ENCODE peak calls at places on chromosome 12, in six cellular contexts. Q, I, H, M, F and Y are unnamed samples.

GRCh38 chr12:59066445-59066844 is 146.1 kb upstream of the LRIG3 start:
- DNase-seq in H (no peak), Q (no peak), F (no peak), M (no peak), I (no peak), Y (no peak)

GRCh38 chr12:110466791-110467190 is 1.3 kb downstream of the GPN3 start:
- DNase-seq in F (no peak), M (no peak), H (no peak), Q (no peak), I (no peak), Y (no peak)

GRCh38 chr12:7155471-7156034 is 25.4 kb downstream of the CLSTN3 start:
- DNase-seq in F (no peak), Q (no peak), H (no peak), M (no peak), I (no peak), Y (no peak)

GRCh38 chr12:5227722-5228274 is 184.1 kb downstream of the KCNA5 start:
- DNase-seq in H (no peak), Q (no peak), I (no peak), M (no peak), F (no peak), Y (no peak)

GRCh38 chr12:99413751-99414150 is 233.8 kb upstream of the GARIN6 start:
- DNase-seq in H (no peak), Q (no peak), F (no peak), I (no peak), M (no peak), Y (no peak)

GRCh38 chr12:95205685-95206084 is 11.6 kb downstream of the FGD6 start:
- DNase-seq in I (no peak), Q (peak; percentile 40), M (no peak), H (no peak), F (peak; percentile 70), Y (no peak)

GRCh38 chr12:33439587-33440011 is at the start of gene SYT10:
- DNase-seq in H (peak; percentile 45), I (no peak), M (peak; percentile 74), F (no peak), Q (no peak), Y (peak; percentile 63)

GRCh38 chr12:122841544-122842321 is 6.5 kb downstream of the HIP1R start:
- DNase-seq in F (no peak), I (no peak), H (no peak), M (no peak), Q (peak; percentile 50), Y (no peak)

GRCh38 chr12:43662736-43663135 is 95.9 kb downstream of the PUS7L start:
- DNase-seq in H (no peak), I (no peak), M (no peak), F (no peak), Q (no peak), Y (no peak)

GRCh38 chr12:53949631-53950440 is 4.9 kb upstream of the HOXC12 start:
- DNase-seq in I (no peak), M (peak; percentile 47), F (no peak), Q (no peak), H (no peak), Y (no peak)

GRCh38 chr12:22979854-22980253 is 354.9 kb downstream of the ETNK1 start:
- DNase-seq in I (no peak), Q (no peak), M (no peak), F (no peak), H (no peak), Y (no peak)

GRCh38 chr12:49827351-49828099 is 688 bp downstream of the NCKAP5L start:
- DNase-seq in M (peak; percentile 84), I (no peak), F (peak; percentile 78), H (peak; percentile 72), Q (peak; percentile 80), Y (peak; percentile 89)

DNA sequence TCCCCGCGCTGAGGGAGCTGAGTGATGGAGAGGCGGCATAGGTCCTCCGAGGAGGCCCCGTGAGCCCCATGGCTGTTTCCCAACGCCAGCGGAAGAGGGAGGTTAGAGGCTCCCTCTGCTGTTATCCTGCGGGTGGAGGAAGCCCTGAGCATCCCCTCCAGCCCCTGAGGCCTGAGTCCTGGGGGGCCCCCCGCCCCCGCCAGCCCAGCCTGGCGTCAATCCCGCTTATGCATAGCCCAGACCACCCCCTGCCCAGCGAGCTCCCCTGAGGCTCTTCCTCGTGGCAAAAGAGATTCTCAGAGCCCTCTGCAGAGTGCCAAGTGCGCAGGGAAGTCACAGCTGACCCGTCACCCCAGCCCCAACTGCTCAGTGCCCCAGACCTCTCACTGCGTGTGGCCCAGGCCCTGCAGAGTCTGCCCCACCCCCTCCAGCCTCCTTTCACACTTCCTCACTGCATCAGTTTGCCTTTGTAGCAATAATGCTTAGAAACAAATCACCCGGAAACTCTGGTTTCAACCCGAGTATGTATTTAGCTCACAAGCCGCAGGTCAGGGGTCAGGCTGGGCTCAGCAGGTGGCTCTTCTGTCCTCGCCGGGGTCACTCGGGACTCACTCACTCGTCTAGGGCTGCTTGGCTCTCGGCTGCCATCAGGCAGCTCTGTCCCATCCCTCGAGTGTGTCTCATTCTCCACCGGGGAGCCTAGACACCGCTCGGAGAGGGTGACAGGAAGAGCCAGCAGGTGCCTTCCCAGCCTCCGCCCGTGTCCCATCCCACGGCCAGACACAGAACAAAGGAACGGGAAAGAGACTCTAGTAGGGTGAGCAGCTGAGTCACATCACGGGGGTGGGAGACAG is 44.8 kb upstream of the GALNT9 start:
- DNase-seq in Q (no peak), M (no peak), I (no peak), F (no peak), H (no peak), Y (peak; percentile 50)
- TF ChIP-seq CTCF in Q (no peak), M (no peak), I (no peak), F (no peak), H (no peak), Y (no peak)

GRCh38 chr12:125902991-125903390 is 837.8 kb downstream of the AACS start:
- DNase-seq in M (no peak), H (no peak), F (no peak), Q (no peak), I (no peak), Y (no peak)
- TF ChIP-seq CTCF in M (no peak), H (no peak), F (no peak), Q (no peak), I (no peak), Y (no peak)

GRCh38 chr12:76080729-76081415 is 3.6 kb downstream of the NAP1L1 start:
- DNase-seq in Q (peak; percentile 38), F (no peak), I (no peak), M (no peak), H (peak; percentile 22), Y (peak; percentile 31)
- TF ChIP-seq CTCF in Q (no peak), F (no peak), I (peak; percentile 59), M (no peak), H (no peak), Y (peak; percentile 48)

DNA sequence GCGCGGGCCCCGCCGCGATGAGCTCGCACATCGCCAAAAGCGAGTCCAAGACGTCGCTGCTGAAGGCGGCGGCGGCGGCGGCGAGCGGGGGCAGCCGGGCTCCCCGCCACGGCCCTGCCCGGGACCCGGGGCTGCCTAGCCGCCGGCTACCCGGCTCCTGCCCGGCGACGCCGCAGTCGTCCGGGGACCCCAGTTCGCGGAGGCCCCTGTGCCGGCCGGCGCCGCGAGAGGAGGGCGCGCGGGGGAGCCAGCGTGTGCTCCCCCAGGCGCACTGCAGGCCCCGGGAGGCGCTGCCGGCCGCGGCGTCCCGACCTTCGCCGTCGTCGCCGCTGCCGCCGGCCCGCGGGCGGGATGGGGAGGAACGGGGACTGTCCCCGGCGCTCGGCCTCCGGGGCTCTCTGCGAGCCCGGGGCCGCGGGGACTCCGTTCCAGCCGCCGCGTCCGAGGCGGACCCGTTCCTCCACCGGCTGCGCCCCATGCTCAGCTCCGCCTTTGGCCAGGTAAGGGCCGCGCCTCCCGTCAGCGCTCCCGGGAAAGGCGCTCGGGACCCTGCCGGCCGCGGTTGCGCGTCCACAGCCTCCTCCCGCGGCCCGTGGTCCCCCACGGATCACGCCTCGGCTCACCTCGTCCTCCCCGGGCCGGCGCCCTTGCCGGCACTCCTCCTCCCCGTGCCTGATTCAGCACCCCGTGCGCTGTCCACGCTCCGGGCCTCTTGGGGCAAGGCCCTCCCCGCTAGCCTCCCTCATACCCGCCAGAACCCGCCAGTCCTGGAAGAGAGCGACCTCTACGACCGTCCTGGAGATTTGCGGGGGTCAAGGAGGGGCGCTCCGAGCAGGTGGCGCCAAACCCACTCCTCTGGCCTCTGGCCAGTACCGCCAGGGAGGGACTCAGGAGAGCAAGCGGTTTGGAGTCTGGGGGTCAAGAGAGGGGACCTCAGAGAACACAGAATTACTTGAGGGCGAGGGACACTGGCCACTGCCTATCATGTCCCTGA is 711 bp downstream of the CABP1 start:
- DNase-seq in I (no peak), F (no peak), H (peak; percentile 72), M (peak; percentile 81), Q (no peak), Y (peak; percentile 24)
- TF ChIP-seq CTCF in I (no peak), F (no peak), H (no peak), M (no peak), Q (no peak), Y (no peak)

DNA sequence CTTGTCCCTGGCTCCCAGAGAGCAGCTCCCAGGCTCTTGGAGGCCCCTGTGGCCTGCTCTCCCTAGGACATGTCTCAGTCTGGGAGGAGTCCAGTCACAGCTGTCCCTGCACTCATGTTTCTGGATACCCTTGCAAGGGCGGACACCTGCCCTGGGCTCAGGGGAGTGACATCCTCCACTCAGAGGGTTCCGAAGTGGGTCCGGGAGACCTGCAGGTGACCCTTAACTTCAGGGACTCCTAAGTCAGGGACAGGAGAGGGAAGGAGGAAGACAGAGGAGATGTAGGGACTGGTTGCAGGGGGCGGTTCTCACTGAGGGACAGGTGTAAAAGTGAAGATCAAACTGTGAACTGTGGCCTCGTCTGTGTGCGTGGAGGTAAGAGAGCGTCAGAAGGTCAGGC is 37.6 kb downstream of the CACNA2D4 start:
- DNase-seq in Q (no peak), M (no peak), H (no peak), F (no peak), I (no peak), Y (no peak)
- TF ChIP-seq CTCF in Q (no peak), M (no peak), H (no peak), F (no peak), I (no peak), Y (no peak)

DNA sequence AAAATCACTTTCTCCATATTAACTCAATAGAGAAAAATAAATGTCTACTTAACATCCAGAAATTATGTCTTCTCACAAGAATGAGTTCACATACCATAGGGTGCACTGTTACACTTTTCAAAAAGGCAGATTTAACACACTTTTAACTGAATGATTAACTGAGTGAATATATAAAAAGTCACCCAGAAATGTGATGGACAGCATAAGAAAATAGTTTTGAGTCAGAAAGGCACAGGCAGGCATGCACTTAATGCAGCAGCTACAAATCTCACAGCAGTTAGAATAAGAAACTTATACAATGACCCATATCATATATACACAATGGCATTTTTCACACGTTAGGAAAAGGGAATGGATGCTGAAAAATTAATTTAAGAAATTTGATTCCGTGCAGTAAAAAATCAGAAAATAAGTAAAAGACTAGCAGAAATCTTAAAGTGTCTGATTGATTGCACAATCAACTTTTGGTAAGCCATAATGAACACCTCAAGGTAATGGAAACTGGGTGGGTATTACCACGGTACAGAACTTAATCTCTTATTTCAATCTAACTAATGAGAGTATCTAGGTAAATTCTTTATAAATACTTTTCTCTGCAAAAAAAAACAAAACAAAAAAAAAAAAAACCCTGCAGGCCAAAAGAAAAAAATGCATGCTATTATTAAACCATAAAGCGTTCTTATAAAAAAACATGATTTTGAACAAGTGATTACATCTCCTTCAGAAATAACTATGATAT is 3.5 kb downstream of the MED13L start:
- DNase-seq in M (no peak), I (no peak), Q (no peak), F (no peak), H (no peak), Y (no peak)
- TF ChIP-seq CTCF in M (no peak), I (no peak), Q (no peak), F (no peak), H (no peak), Y (peak; percentile 24)